ENCODE peak calls at places on chromosomes 6 and 20, in eight cellular contexts. T, N, I, E, G, Z, C and B are unnamed samples.
A peak's percentile ranks its signal among the peaks of the same experiment; 100 is the strongest.

GRCh38 chr6:1068068-1068467 is 243.8 kb upstream of the FOXQ1 start:
- DNase-seq in E (no peak), I (no peak), T (no peak), Z (no peak), G (no peak), C (no peak), N (no peak), B (no peak)

GRCh38 chr6:150229775-150230561 is 87.1 kb downstream of the PPP1R14C start:
- DNase-seq in N (no peak), G (peak; percentile 48), E (no peak), I (no peak), Z (no peak), C (no peak), T (no peak), B (no peak)

GRCh38 chr6:131765081-131765852 is 42.6 kb upstream of the ENPP1 start:
- DNase-seq in C (peak; percentile 96), I (no peak), Z (no peak), G (no peak), T (peak; percentile 3), N (no peak), E (no peak), B (peak; percentile 67)

GRCh38 chr6:129031051-129031599 is 148.2 kb downstream of the LAMA2 start:
- DNase-seq in I (peak; percentile 39), Z (no peak), T (no peak), C (peak; percentile 72), E (no peak), N (no peak), G (peak; percentile 4), B (peak; percentile 94)

GRCh38 chr20:709421-709820 is 33.8 kb upstream of the SCRT2 start:
- DNase-seq in C (peak; percentile 6), T (no peak), Z (no peak), G (no peak), N (no peak), E (peak; percentile 64), I (no peak), B (no peak)

GRCh38 chr20:34570859-34571306 is 12.4 kb downstream of the MAP1LC3A start:
- DNase-seq in N (no peak), T (no peak), C (no peak), I (no peak), G (no peak), Z (no peak), E (no peak), B (no peak)

GRCh38 chr6:151293621-151294020 is 53.9 kb downstream of the AKAP12 start:
- DNase-seq in C (no peak), E (no peak), T (no peak), G (no peak), N (no peak), Z (no peak), I (no peak), B (no peak)

GRCh38 chr20:50713677-50714101 is 17.7 kb upstream of the PARD6B start:
- DNase-seq in T (peak; percentile 49), C (no peak), Z (no peak), I (no peak), E (no peak), N (peak; percentile 22), G (no peak), B (no peak)

GRCh38 chr20:11117808-11118528 is 444.2 kb upstream of the JAG1 start:
- DNase-seq in E (no peak), C (peak; percentile 69), I (no peak), G (peak; percentile 86), Z (no peak), T (no peak), N (no peak), B (no peak)

GRCh38 chr20:35947489-35947888 is 6.8 kb downstream of the SCAND1 start:
- DNase-seq in T (peak; percentile 68), I (no peak), N (peak; percentile 28), C (no peak), Z (peak; percentile 5), G (no peak), E (no peak), B (no peak)

GRCh38 chr20:50146732-50147662 is 6.5 kb downstream of the PEDS1 start:
- DNase-seq in N (no peak), G (peak; percentile 93), Z (peak; percentile 62), T (peak; percentile 46), C (no peak), E (no peak), I (no peak), B (no peak)

GRCh38 chr6:169825558-169826225 is 74.3 kb downstream of the ERMARD start:
- DNase-seq in G (no peak), Z (no peak), N (no peak), E (no peak), I (no peak), T (no peak), C (no peak), B (no peak)

GRCh38 chr6:166618866-166619761 is 7.9 kb downstream of the RPS6KA2 start:
- DNase-seq in C (no peak), E (no peak), Z (no peak), N (no peak), I (no peak), G (no peak), T (no peak), B (no peak)

GRCh38 chr6:106702451-106703110 is 73.2 kb downstream of the QRSL1 start:
- DNase-seq in Z (no peak), I (no peak), G (no peak), T (no peak), N (no peak), C (no peak), E (no peak), B (no peak)

GRCh38 chr6:72032056-72032455 is 145.7 kb downstream of the RIMS1 start:
- DNase-seq in E (no peak), N (no peak), I (no peak), T (no peak), C (no peak), G (peak; percentile 27), Z (no peak), B (peak; percentile 2)

DNA sequence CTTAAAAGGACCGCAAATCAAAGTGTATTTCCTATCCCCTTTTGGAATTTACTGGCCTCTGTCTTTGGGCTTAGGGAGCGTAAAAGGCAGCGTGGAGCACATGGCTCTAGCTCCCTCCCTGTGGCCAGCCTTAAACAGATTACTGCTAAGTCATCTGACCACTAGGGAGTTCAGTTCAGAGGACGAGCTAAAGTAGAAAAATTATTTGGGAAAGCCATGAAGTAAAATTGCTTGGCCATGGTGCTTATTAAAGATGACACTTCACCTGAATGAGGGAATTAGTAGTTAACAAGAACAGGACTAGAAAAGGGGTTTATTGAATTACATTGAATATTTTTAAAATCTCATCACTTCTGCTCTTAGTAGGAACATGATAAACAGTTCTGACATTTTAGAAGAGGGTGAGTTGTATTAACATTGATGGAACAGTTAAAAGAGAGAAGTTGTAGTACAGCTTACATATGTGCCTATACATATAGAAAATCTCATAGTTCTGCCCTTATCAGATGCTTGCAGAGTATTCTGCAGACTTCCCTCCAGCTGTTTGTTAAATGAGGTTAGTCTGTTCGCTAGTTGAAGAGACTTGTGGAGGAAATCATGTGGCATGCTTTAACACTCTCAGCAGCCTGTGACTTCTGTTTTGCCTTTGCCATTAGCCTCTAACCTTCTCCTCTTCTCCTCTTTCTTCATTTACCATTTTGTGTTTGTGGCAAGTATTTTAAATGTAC is 31.2 kb upstream of the MAPK13 start:
- DNase-seq in Z (no peak), C (no peak), E (no peak), G (no peak), N (no peak), T (peak; percentile 64), I (no peak), B (no peak)
- TF ChIP-seq CTCF in Z (no peak), C (no peak), E (no peak), G (no peak), N (no peak), T (peak; percentile 32), I (no peak), B (no peak)

DNA sequence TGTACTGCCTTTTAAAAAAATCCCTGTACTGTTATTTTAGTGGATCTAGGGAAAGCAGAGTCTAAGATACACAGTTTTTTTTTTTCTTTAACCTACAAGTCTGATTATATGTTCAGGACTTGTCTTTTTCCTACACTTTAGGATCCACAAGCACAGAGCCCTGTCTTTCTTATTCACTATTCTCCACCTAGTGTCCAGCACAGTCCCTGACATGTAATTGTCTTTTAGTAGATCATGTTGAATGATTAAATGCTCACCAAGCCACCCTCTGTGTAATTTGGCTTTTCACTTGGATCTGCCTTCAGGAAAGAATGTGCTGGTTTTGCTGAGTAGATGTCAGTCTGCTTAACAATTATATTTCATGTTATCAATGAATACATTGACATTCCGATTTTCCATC is 35.8 kb upstream of the YWHAB start:
- DNase-seq in C (no peak), G (peak; percentile 35), E (no peak), N (no peak), T (peak; percentile 31), Z (no peak), I (no peak), B (no peak)
- TF ChIP-seq CTCF in C (no peak), G (no peak), E (no peak), N (no peak), T (peak; percentile 37), Z (no peak), I (no peak), B (no peak)

GRCh38 chr6:34514593-34515472 is 41.3 kb downstream of the SPDEF start:
- DNase-seq in Z (no peak), N (peak; percentile 54), E (no peak), G (no peak), I (peak; percentile 13), T (peak; percentile 92), C (peak; percentile 31), B (no peak)
- TF ChIP-seq CTCF in Z (no peak), N (no peak), E (peak; percentile 24), G (no peak), I (peak; percentile 5), T (no peak), C (peak; percentile 52), B (no peak)

GRCh38 chr6:7392402-7392801 is 2.8 kb downstream of the RIOK1 start:
- DNase-seq in C (peak; percentile 6), T (no peak), Z (no peak), G (no peak), I (no peak), N (no peak), E (no peak), B (no peak)

GRCh38 chr6:7389162-7389450 is 436 bp downstream of the CAGE1 start:
- DNase-seq in I (peak; percentile 8), E (no peak), T (no peak), Z (no peak), N (no peak), G (peak; percentile 67), C (no peak), B (no peak)

GRCh38 chr6:7389451-7390217 is at the start of the genes CAGE1 and RIOK1:
- DNase-seq in C (peak; percentile 91), E (peak; percentile 97), N (peak; percentile 91), T (peak; percentile 96), G (peak; percentile 95), Z (peak; percentile 95), I (peak; percentile 80), B (peak; percentile 70)

GRCh38 chr6:7391244-7391643 is 1.6 kb downstream of the RIOK1 start:
- DNase-seq in N (no peak), I (no peak), T (no peak), G (no peak), E (no peak), C (peak; percentile 30), Z (no peak), B (no peak)

DNA sequence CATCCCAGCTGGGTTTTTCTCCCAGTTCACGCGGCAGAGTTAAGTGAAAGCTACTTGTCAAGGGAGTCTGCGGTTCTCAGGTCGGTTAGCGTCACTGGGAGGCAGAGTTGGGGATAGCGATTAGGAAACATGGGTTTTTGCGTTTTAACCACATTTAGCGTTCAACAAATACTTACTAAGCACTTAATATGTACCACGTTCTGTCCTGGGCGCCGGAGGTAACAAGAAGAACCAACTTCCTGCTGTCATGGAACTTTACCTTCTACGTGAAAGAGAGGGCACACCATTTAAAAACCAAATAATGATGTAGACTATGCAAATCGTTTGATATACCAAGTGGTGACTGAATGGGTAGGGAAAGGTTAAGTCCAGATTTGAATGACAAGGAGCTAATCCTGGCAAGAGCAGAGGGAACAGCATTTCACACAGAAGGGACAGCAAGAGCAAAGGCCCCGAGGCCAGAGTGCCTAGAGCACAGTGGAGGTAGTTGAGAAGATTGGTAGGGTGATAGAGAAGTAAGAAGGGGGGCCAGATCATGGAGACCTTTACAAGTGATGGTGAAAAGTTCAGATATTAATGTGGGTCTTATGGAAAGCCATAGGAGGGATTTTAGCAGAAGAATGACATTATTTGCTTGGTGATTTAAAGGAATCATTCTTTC is 740 bp downstream of the RIOK1 start:
- DNase-seq in N (no peak), I (peak; percentile 50), T (no peak), Z (no peak), C (no peak), G (no peak), E (no peak), B (no peak)
- TF ChIP-seq CTCF in N (no peak), I (no peak), T (no peak), Z (no peak), C (no peak), G (peak; percentile 3), E (no peak), B (no peak)